ENCODE peak calls at places on chromosomes 7 and 10, in seven cellular contexts. S, R, E, Z, G, O and Y are unnamed samples.

GRCh38 chr10:131829156-131829930 is 71.5 kb upstream of the PPP2R2D start:
- DNase-seq in S (no peak), R (no peak), E (peak), Z (no peak), G (no peak), O (no peak), Y (no peak)

GRCh38 chr10:71308985-71309384 is 10.1 kb upstream of the SLC29A3 start:
- DNase-seq in S (no peak), R (no peak), E (no peak), Z (no peak), G (no peak), O (no peak), Y (no peak)

GRCh38 chr7:107264723-107265122 is 95.9 kb downstream of the HBP1 start:
- DNase-seq in S (no peak), R (no peak), E (no peak), Z (no peak), G (no peak), O (no peak), Y (no peak)

GRCh38 chr7:41421056-41421455 is 281.8 kb downstream of the INHBA start:
- DNase-seq in S (no peak), R (no peak), E (no peak), Z (no peak), G (no peak), O (no peak), Y (no peak)

GRCh38 chr7:47183896-47184629 is 397.8 kb downstream of the TNS3 start:
- DNase-seq in S (no peak), R (no peak), E (no peak), Z (no peak), G (no peak), O (no peak), Y (no peak)

GRCh38 chr10:68950598-68950997 is 5.4 kb upstream of the DDX21 start:
- DNase-seq in S (no peak), R (no peak), E (no peak), Z (no peak), G (no peak), O (no peak), Y (no peak)

GRCh38 chr10:102675151-102675886 is 31.0 kb downstream of the TRIM8 start:
- DNase-seq in S (no peak), R (no peak), E (no peak), Z (no peak), G (no peak), O (no peak), Y (no peak)

GRCh38 chr7:3897430-3898385 is 596.7 kb downstream of the SDK1 start:
- DNase-seq in S (no peak), R (peak), E (no peak), Z (peak), G (peak), O (peak), Y (peak)

GRCh38 chr7:36264917-36265292 is 111.9 kb downstream of the EEPD1 start:
- DNase-seq in S (no peak), R (no peak), E (no peak), Z (no peak), G (no peak), O (no peak), Y (no peak)

GRCh38 chr10:96833220-96834001 is 1.3 kb downstream of the LCOR start:
- DNase-seq in S (peak), R (peak), E (peak), Z (peak), G (peak), O (peak), Y (peak)

GRCh38 chr10:96834121-96834520 is 2.0 kb downstream of the LCOR start:
- DNase-seq in S (no peak), R (no peak), E (no peak), Z (peak), G (no peak), O (no peak), Y (peak)

GRCh38 chr10:96831867-96832720 is at the start of gene LCOR:
- DNase-seq in S (peak), R (peak), E (peak), Z (peak), G (peak), O (peak), Y (peak)

GRCh38 chr10:96831200-96831866 is 765 bp upstream of the LCOR start:
- DNase-seq in S (no peak), R (no peak), E (no peak), Z (no peak), G (no peak), O (no peak), Y (no peak)

GRCh38 chr10:96832721-96833219 is 672 bp downstream of the LCOR start:
- DNase-seq in S (peak), R (peak), E (peak), Z (peak), G (peak), O (peak), Y (peak)
- TF ChIP-seq CTCF in S (no peak), R (no peak), E (no peak), Z (no peak), G (no peak), O (no peak), Y (no peak)

DNA sequence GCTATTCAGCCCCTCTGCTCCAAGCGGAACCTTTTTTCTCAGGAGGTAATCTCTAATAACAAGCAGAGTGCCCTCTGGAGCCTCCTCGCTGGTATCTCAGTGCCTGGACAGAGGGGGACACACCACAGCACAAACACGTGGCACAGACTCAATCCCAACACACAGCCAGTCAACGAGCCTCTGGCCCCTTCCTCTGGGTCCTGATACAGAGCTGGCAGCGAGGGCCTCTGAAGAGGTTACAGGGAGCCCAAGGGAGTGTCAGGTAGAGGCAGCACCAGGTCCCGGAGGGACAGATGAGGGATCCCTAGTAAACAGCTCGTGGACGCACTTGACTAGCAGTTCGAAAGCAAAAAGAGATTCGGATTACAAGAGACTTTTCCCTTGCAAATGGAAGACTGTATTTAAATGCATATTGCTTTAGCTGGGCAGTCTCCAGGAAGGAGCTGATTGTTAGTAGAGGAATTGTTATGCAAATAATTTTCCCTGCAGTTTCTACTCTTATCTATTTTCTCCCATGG is 14.1 kb downstream of the CXCL12 start:
- DNase-seq in S (no peak), R (no peak), E (no peak), Z (no peak), G (no peak), O (no peak), Y (no peak)
- H3K4me3 ChIP-seq in S (no peak), R (no peak), E (no peak), Z (no peak), G (no peak), O (no peak), Y (no peak)

DNA sequence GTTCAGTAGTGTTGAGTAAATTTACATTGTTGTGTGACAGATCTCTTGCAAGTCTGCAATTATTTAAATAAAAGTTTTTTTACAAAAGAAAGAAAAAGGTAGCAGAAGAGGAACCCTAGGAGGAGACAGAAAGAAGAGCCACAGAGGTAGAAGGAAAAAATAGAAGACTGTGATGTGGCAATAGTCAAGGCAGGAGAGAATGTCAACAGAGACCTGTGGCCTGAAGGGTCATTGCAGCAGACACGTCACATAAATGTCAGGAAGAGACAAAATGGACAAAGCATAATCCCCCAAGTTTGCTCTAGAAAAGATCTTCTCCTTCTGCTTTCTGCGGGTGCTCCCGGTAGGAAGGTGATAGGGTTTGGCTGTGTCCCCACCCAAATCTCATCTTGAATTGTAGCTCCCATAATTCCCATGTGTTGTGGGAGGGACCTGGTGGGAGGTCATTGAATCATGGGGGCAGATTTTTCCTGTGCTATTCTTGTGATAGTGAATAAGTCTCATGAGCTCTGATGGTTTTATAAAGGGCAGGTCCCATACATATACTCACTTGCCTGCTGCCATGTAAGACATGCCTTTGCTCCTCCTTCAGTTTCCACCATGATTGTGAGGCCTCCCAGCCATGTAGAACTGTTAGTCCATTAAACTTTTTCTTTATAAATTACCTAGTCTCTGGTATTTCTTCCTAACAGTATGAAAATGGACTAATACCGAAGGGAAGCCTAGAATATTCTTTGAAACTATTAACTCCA is 41.1 kb upstream of the KDM7A start:
- DNase-seq in S (no peak), R (no peak), E (no peak), Z (no peak), G (no peak), O (no peak), Y (no peak)
- TF ChIP-seq CTCF in S (no peak), R (no peak), E (no peak), Z (no peak), G (no peak), O (no peak), Y (no peak)

DNA sequence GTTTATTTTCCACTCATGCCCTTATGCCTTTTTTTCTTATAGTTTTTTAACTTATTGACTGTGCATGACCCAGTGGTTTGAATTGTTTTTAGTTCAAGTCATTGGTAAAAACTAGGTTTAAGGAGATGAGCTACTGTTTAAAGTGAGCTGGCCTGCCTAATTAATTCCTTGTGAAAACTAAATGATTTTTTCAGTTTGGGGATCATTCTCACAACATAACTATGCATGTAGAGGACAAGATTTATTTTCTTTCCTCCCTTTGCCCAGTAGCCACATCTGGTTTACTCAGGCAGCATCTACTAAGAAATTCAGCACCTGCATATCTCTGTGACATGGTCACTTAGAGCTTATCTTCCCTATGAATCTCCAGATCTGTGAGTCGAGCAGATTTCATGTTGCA is 1.7 kb downstream of the ADO start:
- DNase-seq in S (no peak), R (no peak), E (no peak), Z (no peak), G (no peak), O (no peak), Y (no peak)
- H3K4me3 ChIP-seq in S (no peak), R (peak), E (no peak), Z (peak), G (no peak), O (peak), Y (peak)

GRCh38 chr7:75743455-75743859 is 4.7 kb upstream of the HIP1 start:
- DNase-seq in S (no peak), R (no peak), E (no peak), Z (peak), G (peak), O (no peak), Y (no peak)
- TF ChIP-seq CTCF in S (no peak), R (no peak), E (no peak), Z (no peak), G (no peak), O (no peak), Y (no peak)

GRCh38 chr7:522938-523289 is 3.3 kb upstream of the PDGFA start:
- DNase-seq in S (no peak), R (no peak), E (no peak), Z (no peak), G (no peak), O (no peak), Y (no peak)
- H3K4me3 ChIP-seq in S (no peak), R (no peak), E (peak), Z (no peak), G (no peak), O (peak), Y (no peak)

DNA sequence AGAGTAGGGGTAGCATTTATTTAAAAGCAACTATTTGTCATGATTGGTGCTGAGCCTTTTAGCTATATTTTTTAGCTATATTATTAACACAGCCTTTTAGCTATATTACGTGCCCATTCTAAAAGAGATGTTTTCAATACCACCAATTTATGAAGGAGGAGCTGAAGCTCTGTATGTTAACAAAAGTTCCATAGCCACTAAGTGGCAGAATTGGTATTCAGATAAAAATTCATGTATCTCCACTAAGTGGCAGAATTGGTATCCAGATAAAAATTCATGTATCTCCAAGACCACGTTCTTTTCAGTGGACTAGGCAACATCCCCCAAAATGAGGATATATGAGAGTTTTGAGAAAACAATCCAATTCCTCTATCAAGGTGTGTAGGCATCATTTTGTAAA is 268.6 kb downstream of the HGF start:
- DNase-seq in S (no peak), R (no peak), E (no peak), Z (peak), G (no peak), O (no peak), Y (peak)
- TF ChIP-seq CTCF in S (no peak), R (no peak), E (no peak), Z (peak), G (no peak), O (no peak), Y (peak)